ENCODE peak calls at places on chromosomes 13 and 19, in four cellular contexts. V is lower lobe of right lung; B is IMR-90; D is CD8-positive, alpha-beta T cell. R is an unnamed sample. For H3K9me3 and H3K4me1, the result is how much of the 10 kb centered on the place peaks cover.

GRCh38 chr13:40130871-40131636 is 475.6 kb downstream of the COG6 start:
- DNase-seq in B (no peak), V (no peak), D (no peak), R (no peak)

GRCh38 chr19:2289714-2290435 is 7.9 kb upstream of the PEAK3 start:
- DNase-seq in B (no peak), V (peak), D (peak), R (no peak)

GRCh38 chr19:1361601-1362384 is 21.9 kb upstream of the NDUFS7 start:
- DNase-seq in B (peak), V (no peak), D (no peak), R (no peak)

GRCh38 chr13:48831248-48831647 is 144.5 kb upstream of the FNDC3A start:
- DNase-seq in D (no peak), B (peak), V (no peak), R (no peak)

GRCh38 chr13:46126552-46127171 is 21.8 kb upstream of the CPB2 start:
- DNase-seq in V (peak), B (peak), D (peak), R (peak)

GRCh38 chr13:38538412-38538811 is 148.5 kb upstream of the FREM2 start:
- DNase-seq in V (no peak), D (no peak), B (no peak), R (no peak)

GRCh38 chr13:113630804-113631203 is 27.2 kb downstream of the ATP4B start:
- DNase-seq in V (peak), D (no peak), B (no peak), R (peak)

GRCh38 chr13:66528139-66528538 is 702.0 kb downstream of the PCDH9 start:
- DNase-seq in V (no peak), B (no peak), D (no peak), R (no peak)

GRCh38 chr19:36027696-36028095 is 5.0 kb downstream of the CLIP3 start:
- DNase-seq in B (no peak), D (no peak), V (no peak), R (no peak)

GRCh38 chr19:5489511-5489910 is 34.3 kb downstream of the ZNRF4 start:
- DNase-seq in B (no peak), V (no peak), D (no peak), R (no peak)

GRCh38 chr13:59178344-59178743 is 985.4 kb downstream of the DIAPH3 start:
- DNase-seq in D (no peak), V (no peak), B (peak), R (no peak)

GRCh38 chr19:55147408-55148251 is 1.4 kb downstream of the TNNT1 start:
- DNase-seq in D (no peak), B (no peak), V (no peak), R (peak)

GRCh38 chr19:28472843-28473242 is 740.1 kb downstream of the UQCRFS1 start:
- DNase-seq in B (no peak), D (no peak), V (peak), R (no peak)

GRCh38 chr13:104567114-104567513 is 1500.9 kb upstream of the SLC10A2 start:
- DNase-seq in V (no peak), D (no peak), B (no peak), R (no peak)

GRCh38 chr13:99386911-99387788 is 80.0 kb upstream of the GPR183 start:
- DNase-seq in V (peak), B (no peak), D (peak), R (peak)

GRCh38 chr19:10567696-10568443 is 909 bp downstream of the CDKN2D start:
- DNase-seq in B (no peak), D (no peak), V (no peak), R (no peak)

GRCh38 chr13:66994097-66994496 is 236.0 kb downstream of the PCDH9 start:
- DNase-seq in B (peak), V (peak), D (no peak), R (peak)

GRCh38 chr19:39677931-39678889 is 22.5 kb downstream of the LGALS16 start:
- DNase-seq in B (peak), V (peak), D (no peak), R (no peak)

GRCh38 chr19:2290441-2291184 is 8.6 kb upstream of the PEAK3 start:
- DNase-seq in D (no peak), V (no peak), B (no peak), R (no peak)

GRCh38 chr13:113187263-113187669 is 21.2 kb downstream of the PCID2 start:
- DNase-seq in V (no peak), B (peak), D (peak), R (peak)

GRCh38 chr19:22427587-22428298 is 5.6 kb upstream of the ZNF98 start:
- DNase-seq in B (no peak), D (no peak), V (no peak), R (no peak)

GRCh38 chr19:22422220-22422619 is at the start of gene ZNF98:
- DNase-seq in V (no peak), D (no peak), B (no peak), R (no peak)

GRCh38 chr19:22426901-22427300 is 4.8 kb upstream of the ZNF98 start:
- DNase-seq in V (no peak), B (no peak), D (no peak), R (no peak)

DNA sequence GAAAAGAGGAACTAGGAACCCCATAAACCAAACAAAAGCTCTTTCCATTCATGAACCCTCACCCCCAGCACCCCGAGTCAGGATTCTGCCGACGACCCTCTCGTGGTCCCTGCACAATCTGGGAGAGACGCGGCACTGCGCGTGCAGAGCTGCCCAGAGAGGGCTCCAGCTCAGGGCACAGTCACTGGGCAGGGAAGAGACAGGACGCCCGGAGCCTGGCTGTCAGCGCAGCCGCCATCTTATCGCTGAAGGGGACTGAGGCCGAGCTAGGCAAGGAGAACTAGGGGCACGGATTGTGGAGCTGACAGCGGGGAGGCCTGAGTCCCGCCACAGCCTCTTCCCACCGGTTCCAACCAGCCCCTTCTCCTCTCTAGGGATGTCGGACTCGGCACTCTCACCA is 349 bp downstream of the ZNF98 start:
- DNase-seq in B (no peak), V (no peak), D (no peak), R (no peak)
- H3K9me3 ChIP-seq in B (under half), V (under half), D (under half), R (under half)

GRCh38 chr19:8567522-8568172 is 9.6 kb downstream of the MYO1F start:
- DNase-seq in B (no peak), D (no peak), V (peak), R (no peak)

GRCh38 chr19:8566855-8567254 is 10.4 kb downstream of the MYO1F start:
- DNase-seq in V (no peak), D (no peak), B (no peak), R (no peak)

GRCh38 chr19:8573316-8573715 is 3.9 kb downstream of the MYO1F start:
- DNase-seq in D (no peak), B (no peak), V (no peak), R (no peak)

GRCh38 chr19:8571006-8571411 is 6.2 kb downstream of the MYO1F start:
- DNase-seq in B (peak), D (peak), V (peak), R (no peak)

GRCh38 chr19:8569066-8569761 is 8.0 kb downstream of the MYO1F start:
- DNase-seq in D (peak), V (peak), B (peak), R (no peak)
- TF ChIP-seq CTCF in D (no peak), V (no peak), B (no peak), R (no peak)

GRCh38 chr19:54069482-54069881 is 5.8 kb upstream of the VSTM1 start:
- DNase-seq in B (no peak), D (no peak), V (no peak), R (no peak)
- H3K4me1 ChIP-seq in B (under half), D (under half), V (under half), R (under half)

GRCh38 chr13:91621161-91621560 is 222.7 kb downstream of the GPC5 start:
- DNase-seq in V (no peak), B (no peak), D (no peak), R (no peak)

GRCh38 chr13:91627952-91628739 is 229.7 kb downstream of the GPC5 start:
- DNase-seq in V (no peak), B (no peak), D (no peak), R (no peak)

GRCh38 chr13:91618315-91618714 is 219.9 kb downstream of the GPC5 start:
- DNase-seq in V (no peak), D (no peak), B (no peak), R (no peak)

GRCh38 chr13:91620670-91621141 is 222.3 kb downstream of the GPC5 start:
- DNase-seq in D (no peak), B (no peak), V (no peak), R (no peak)

GRCh38 chr13:91623151-91623550 is 224.7 kb downstream of the GPC5 start:
- DNase-seq in D (no peak), V (no peak), B (no peak), R (no peak)
- H3K9me3 ChIP-seq in D (under half), V (under half), B (under half), R (under half)

GRCh38 chr13:28548872-28549271 is 53.9 kb upstream of the FLT1 start:
- DNase-seq in D (no peak), B (no peak), V (no peak), R (no peak)
- TF ChIP-seq CTCF in D (no peak), B (peak), V (no peak), R (no peak)

GRCh38 chr19:13838071-13838942 is 38.6 kb upstream of the NANOS3 start:
- DNase-seq in B (no peak), V (no peak), D (no peak), R (no peak)

GRCh38 chr19:13839938-13840750 is 36.8 kb upstream of the NANOS3 start:
- DNase-seq in D (no peak), B (peak), V (peak), R (no peak)

GRCh38 chr19:13840751-13841338 is 36.1 kb upstream of the NANOS3 start:
- DNase-seq in B (no peak), V (no peak), D (no peak), R (no peak)

GRCh38 chr19:13838943-13839192 is 38.1 kb upstream of the NANOS3 start:
- DNase-seq in B (no peak), D (peak), V (peak), R (no peak)

DNA sequence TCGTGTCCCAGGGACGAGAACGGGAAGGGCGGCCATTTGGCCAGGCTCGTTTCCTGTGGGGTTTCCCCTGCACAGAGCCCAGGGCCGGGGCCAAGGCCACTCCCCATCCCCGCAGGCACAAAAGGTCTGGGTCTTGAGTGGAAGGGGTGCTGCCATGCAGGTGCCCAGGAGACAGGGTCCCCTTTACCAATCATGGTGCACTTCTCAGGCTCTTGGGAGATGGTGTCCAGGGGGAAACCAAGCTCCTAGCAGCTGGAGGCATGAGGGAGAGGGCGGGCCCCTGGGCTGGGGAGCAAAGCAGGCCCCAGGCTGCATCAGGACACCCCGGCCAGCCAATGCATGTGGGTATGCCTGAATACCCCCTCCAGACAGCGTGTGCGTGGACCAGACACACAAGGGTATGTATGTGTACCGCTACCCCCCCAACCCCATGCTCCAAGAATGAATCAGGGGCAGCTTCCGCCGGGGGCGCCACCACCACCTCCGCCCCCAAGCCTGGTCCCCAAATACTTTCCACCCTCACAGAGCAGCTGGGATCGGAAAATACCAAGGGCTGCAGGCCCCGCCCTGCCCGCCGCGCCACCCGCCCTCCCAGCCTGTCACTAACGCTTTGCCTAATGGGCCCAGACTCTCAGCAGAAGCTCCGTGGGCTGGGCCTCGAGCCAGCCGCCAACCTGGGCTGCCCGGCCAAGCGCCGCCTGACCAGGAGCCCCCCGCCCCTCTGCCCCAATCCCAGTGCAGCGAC is 37.6 kb upstream of the NANOS3 start:
- DNase-seq in V (peak), B (peak), D (peak), R (no peak)
- H3K4me1 ChIP-seq in V (half or more), B (under half), D (half or more), R (under half)